ENCODE peak calls at places on chromosome 2, in six cellular contexts. One of them, this sample, is unnamed.

GRCh38 chr2:73053316-73054114 is 18.0 kb downstream of the SFXN5 start:
- DNase-seq in G401: peak; percentile 41
- DNase-seq in right cardiac atrium: no peak
- DNase-seq in CD8-positive, alpha-beta memory T cell: no peak
- DNase-seq in cardiac fibroblast: peak; percentile 35
- DNase-seq in choroid plexus epithelial cell: peak; percentile 55
- DNase-seq in this sample: no peak

GRCh38 chr2:8602809-8603208 is 79.0 kb upstream of the ID2 start:
- DNase-seq in G401: no peak
- DNase-seq in right cardiac atrium: no peak
- DNase-seq in CD8-positive, alpha-beta memory T cell: no peak
- DNase-seq in cardiac fibroblast: no peak
- DNase-seq in choroid plexus epithelial cell: no peak
- DNase-seq in this sample: no peak

GRCh38 chr2:25098056-25098455 is 56.2 kb downstream of the EFR3B start:
- DNase-seq in G401: no peak
- DNase-seq in right cardiac atrium: no peak
- DNase-seq in CD8-positive, alpha-beta memory T cell: no peak
- DNase-seq in cardiac fibroblast: no peak
- DNase-seq in choroid plexus epithelial cell: no peak
- DNase-seq in this sample: no peak

GRCh38 chr2:213065583-213066444 is 85.6 kb downstream of the IKZF2 start:
- DNase-seq in G401: peak; percentile 23
- DNase-seq in right cardiac atrium: peak; percentile 31
- DNase-seq in CD8-positive, alpha-beta memory T cell: peak; percentile 11
- DNase-seq in cardiac fibroblast: peak; percentile 72
- DNase-seq in choroid plexus epithelial cell: peak; percentile 77
- DNase-seq in this sample: no peak

GRCh38 chr2:55163895-55164509 is 68.1 kb downstream of the CLHC1 start:
- DNase-seq in G401: peak; percentile 48
- DNase-seq in right cardiac atrium: no peak
- DNase-seq in CD8-positive, alpha-beta memory T cell: no peak
- DNase-seq in cardiac fibroblast: no peak
- DNase-seq in choroid plexus epithelial cell: no peak
- DNase-seq in this sample: no peak

GRCh38 chr2:105517814-105518705 is 119.2 kb upstream of the FHL2 start:
- DNase-seq in G401: peak; percentile 86
- DNase-seq in right cardiac atrium: peak; percentile 87
- DNase-seq in CD8-positive, alpha-beta memory T cell: no peak
- DNase-seq in cardiac fibroblast: peak; percentile 91
- DNase-seq in choroid plexus epithelial cell: peak; percentile 69
- DNase-seq in this sample: no peak

GRCh38 chr2:206512999-206513398 is 69.7 kb downstream of the ADAM23 start:
- DNase-seq in G401: no peak
- DNase-seq in right cardiac atrium: no peak
- DNase-seq in CD8-positive, alpha-beta memory T cell: no peak
- DNase-seq in cardiac fibroblast: no peak
- DNase-seq in choroid plexus epithelial cell: no peak
- DNase-seq in this sample: no peak

GRCh38 chr2:96690306-96691021 is 47.9 kb downstream of the FER1L5 start:
- DNase-seq in G401: no peak
- DNase-seq in right cardiac atrium: no peak
- DNase-seq in CD8-positive, alpha-beta memory T cell: no peak
- DNase-seq in cardiac fibroblast: no peak
- DNase-seq in choroid plexus epithelial cell: no peak
- DNase-seq in this sample: no peak

GRCh38 chr2:28368417-28368798 is 24.2 kb upstream of the FOSL2 start:
- DNase-seq in G401: no peak
- DNase-seq in right cardiac atrium: peak; percentile 30
- DNase-seq in CD8-positive, alpha-beta memory T cell: no peak
- DNase-seq in cardiac fibroblast: no peak
- DNase-seq in choroid plexus epithelial cell: no peak
- DNase-seq in this sample: no peak

GRCh38 chr2:240041363-240041762 is 11.1 kb upstream of the OR6B2 start:
- DNase-seq in G401: no peak
- DNase-seq in right cardiac atrium: no peak
- DNase-seq in CD8-positive, alpha-beta memory T cell: no peak
- DNase-seq in cardiac fibroblast: no peak
- DNase-seq in choroid plexus epithelial cell: no peak
- DNase-seq in this sample: no peak

This sample was measured in sciatic nerve.